ENCODE peak calls at places on chromosomes 13 and 19, in six cellular contexts. O is NCI-H2081, C is GM23338, D is anterior cingulate cortex, K is OCI-LY7, F is mesothelial cell of epicardium. S is an unnamed sample.

GRCh38 chr19:41321600-41322270 is 11.8 kb downstream of the CCDC97 start:
- DNase-seq in K (peak), D (no peak), C (peak), F (no peak), O (no peak), S (no peak)

GRCh38 chr13:30734434-30734833 is 909 bp upstream of the ALOX5AP start:
- DNase-seq in O (no peak), C (no peak), F (no peak), D (no peak), K (no peak), S (no peak)

GRCh38 chr13:76696370-76696769 is 189.8 kb downstream of the KCTD12 start:
- DNase-seq in F (no peak), D (no peak), K (no peak), O (no peak), C (no peak), S (no peak)

GRCh38 chr13:101291647-101292515 is 124.4 kb downstream of the NALCN start:
- DNase-seq in C (no peak), O (no peak), F (no peak), D (no peak), K (no peak), S (no peak)

GRCh38 chr19:14540741-14541525 is 11.5 kb downstream of the TECR start:
- DNase-seq in D (no peak), F (no peak), C (no peak), O (no peak), K (no peak), S (no peak)

GRCh38 chr13:85853901-85854663 is 54.9 kb upstream of the SLITRK6 start:
- DNase-seq in C (peak), D (no peak), O (no peak), F (no peak), K (peak), S (peak)

GRCh38 chr13:31756346-31756745 is 17.0 kb downstream of the RXFP2 start:
- DNase-seq in D (no peak), O (no peak), F (no peak), C (no peak), K (no peak), S (no peak)

GRCh38 chr19:7705387-7706187 is 3.7 kb upstream of the FCER2 start:
- DNase-seq in C (no peak), O (no peak), D (no peak), K (peak), F (no peak), S (peak)

GRCh38 chr13:98293103-98293502 is 116.0 kb upstream of the RNF113B start:
- DNase-seq in O (no peak), D (no peak), F (no peak), C (no peak), K (no peak), S (no peak)

GRCh38 chr19:44988896-44989563 is 12.2 kb upstream of the RELB start:
- DNase-seq in F (no peak), K (peak), C (peak), O (peak), D (no peak), S (peak)

GRCh38 chr13:114104626-114105350 is 27.6 kb downstream of the RASA3 start:
- DNase-seq in F (no peak), D (no peak), O (no peak), K (no peak), C (no peak), S (no peak)

GRCh38 chr19:36160821-36161596 is 8.8 kb upstream of the COX7A1 start:
- DNase-seq in K (no peak), F (no peak), D (no peak), C (peak), O (no peak), S (no peak)

GRCh38 chr19:52115526-52116053 is 20.0 kb upstream of the ZNF841 start:
- DNase-seq in O (no peak), F (no peak), C (no peak), D (no peak), K (no peak), S (no peak)

GRCh38 chr13:91200486-91200885 is 147.0 kb upstream of the MIR17HG start:
- DNase-seq in F (no peak), C (no peak), K (no peak), D (no peak), O (no peak), S (no peak)

GRCh38 chr19:17103177-17103576 is 27.6 kb downstream of the MYO9B start:
- DNase-seq in F (no peak), C (peak), D (no peak), O (no peak), K (no peak), S (no peak)

GRCh38 chr13:33870046-33870668 is 52.2 kb downstream of the RFC3 start:
- DNase-seq in C (no peak), D (no peak), F (no peak), O (peak), K (peak), S (no peak)

GRCh38 chr19:3589439-3589838 is 4.2 kb downstream of the GIPC3 start:
- DNase-seq in C (no peak), D (no peak), O (no peak), K (no peak), F (no peak), S (no peak)

GRCh38 chr19:35986664-35987570 is 8.1 kb upstream of the SDHAF1 start:
- DNase-seq in K (peak), D (no peak), C (peak), O (peak), F (no peak), S (peak)

GRCh38 chr13:30371649-30372265 is 50.5 kb upstream of the UBE2L5 start:
- DNase-seq in D (no peak), F (no peak), K (peak), O (no peak), C (no peak), S (peak)

GRCh38 chr13:64234255-64234654 is 2818.6 kb upstream of the PCDH20 start:
- DNase-seq in D (no peak), C (no peak), O (no peak), F (no peak), K (no peak), S (no peak)

GRCh38 chr19:33347300-33347699 is 26.2 kb upstream of the CEBPG start:
- DNase-seq in F (no peak), C (no peak), D (no peak), O (no peak), K (no peak), S (no peak)

GRCh38 chr13:43061496-43062280 is 38.3 kb downstream of the DNAJC15 start:
- DNase-seq in K (no peak), C (no peak), D (no peak), O (no peak), F (no peak), S (no peak)

GRCh38 chr19:45526143-45526542 is 18.9 kb downstream of the VASP start:
- DNase-seq in D (peak), F (no peak), K (peak), C (peak), O (peak), S (no peak)

GRCh38 chr19:42132030-42132628 is at the start of gene POU2F2:
- DNase-seq in F (no peak), O (no peak), C (peak), D (peak), K (peak), S (peak)

GRCh38 chr19:33674575-33675367 is 53.0 kb downstream of the CHST8 start:
- DNase-seq in D (no peak), C (no peak), O (no peak), K (no peak), F (no peak), S (no peak)

GRCh38 chr19:38173324-38174041 is 50.5 kb downstream of the DPF1 start:
- DNase-seq in K (no peak), O (peak), D (peak), F (no peak), C (no peak), S (no peak)

GRCh38 chr19:9130965-9131364 is 4.2 kb upstream of the OR7G3 start:
- DNase-seq in K (peak), C (no peak), F (no peak), D (no peak), O (no peak), S (no peak)

GRCh38 chr13:74194856-74195255 is 60.7 kb upstream of the KLF12 start:
- DNase-seq in D (no peak), F (no peak), O (no peak), C (no peak), K (no peak), S (no peak)

GRCh38 chr13:77545626-77546412 is 10.3 kb downstream of the SCEL start:
- DNase-seq in C (no peak), D (no peak), K (no peak), F (no peak), O (no peak), S (no peak)

GRCh38 chr13:113620036-113620435 is 35.5 kb downstream of the TFDP1 start:
- DNase-seq in F (no peak), K (no peak), D (no peak), C (no peak), O (no peak), S (no peak)

GRCh38 chr19:28905996-28906395 is 307.0 kb downstream of the UQCRFS1 start:
- DNase-seq in K (no peak), F (no peak), O (no peak), C (no peak), D (no peak), S (no peak)

GRCh38 chr19:16419671-16420394 is 51.9 kb downstream of the EPS15L1 start:
- DNase-seq in C (peak), K (no peak), D (no peak), O (no peak), F (no peak), S (no peak)

GRCh38 chr13:46899801-46900200 is 2.9 kb upstream of the HTR2A start:
- DNase-seq in K (no peak), D (no peak), O (no peak), F (no peak), C (no peak), S (no peak)